ENCODE peak calls at places on chromosomes 1 and 21, in seven cellular contexts. Q is heart right ventricle; F is lower lobe of right lung; O is CD4-positive, alpha-beta memory T cell; E is naive thymus-derived CD4-positive, alpha-beta T cell; G is K562; M is tibial artery. J is an unnamed sample. For H3K4me1, the result is how much of the 10 kb centered on the place peaks cover.

GRCh38 chr1:29964718-29965533 is 728.6 kb downstream of the PTPRU start:
- DNase-seq in Q (no peak), F (no peak), O (no peak), E (no peak), G (no peak), M (no peak), J (no peak)

GRCh38 chr1:209375097-209375496 is 208.4 kb upstream of the CAMK1G start:
- DNase-seq in Q (no peak), F (no peak), O (no peak), E (no peak), G (no peak), M (no peak), J (no peak)

GRCh38 chr21:36700295-36700960 is 1.5 kb downstream of the SIM2 start:
- DNase-seq in Q (no peak), F (no peak), O (no peak), E (no peak), G (no peak), M (no peak), J (no peak)

GRCh38 chr1:93255222-93256079 is 74.9 kb downstream of the CCDC18 start:
- DNase-seq in Q (no peak), F (no peak), O (no peak), E (no peak), G (no peak), M (no peak), J (no peak)

GRCh38 chr1:239308701-239309333 is 77.6 kb upstream of the CHRM3 start:
- DNase-seq in Q (peak), F (peak), O (no peak), E (peak), G (no peak), M (no peak), J (no peak)

GRCh38 chr1:59682405-59683080 is 132.2 kb upstream of the HOOK1 start:
- DNase-seq in Q (no peak), F (no peak), O (no peak), E (no peak), G (no peak), M (no peak), J (no peak)

GRCh38 chr1:164380893-164381292 is 178.1 kb upstream of the PBX1 start:
- DNase-seq in Q (no peak), F (no peak), O (no peak), E (no peak), G (no peak), M (peak), J (no peak)

GRCh38 chr21:36589352-36589971 is 109.5 kb upstream of the SIM2 start:
- DNase-seq in Q (peak), F (peak), O (no peak), E (no peak), G (peak), M (no peak), J (no peak)

GRCh38 chr1:180248731-180249681 is 18.9 kb downstream of the LHX4 start:
- DNase-seq in Q (no peak), F (peak), O (no peak), E (no peak), G (peak), M (no peak), J (no peak)

GRCh38 chr1:110962892-110963665 is 643 bp downstream of the LRIF1 start:
- DNase-seq in Q (peak), F (peak), O (peak), E (peak), G (peak), M (peak), J (peak)

GRCh38 chr1:159889821-159890252 is 10.1 kb downstream of the CFAP45 start:
- DNase-seq in Q (peak), F (no peak), O (no peak), E (no peak), G (peak), M (peak), J (peak)

GRCh38 chr1:186304982-186305949 is 69.8 kb downstream of the TPR start:
- DNase-seq in Q (no peak), F (no peak), O (no peak), E (peak), G (peak), M (no peak), J (no peak)

GRCh38 chr1:113993766-113994165 is 14.5 kb downstream of the OLFML3 start:
- DNase-seq in Q (no peak), F (no peak), O (no peak), E (no peak), G (no peak), M (no peak), J (no peak)

GRCh38 chr21:32371913-32372314 is 20.9 kb downstream of the URB1 start:
- DNase-seq in Q (peak), F (no peak), O (no peak), E (no peak), G (no peak), M (no peak), J (no peak)

GRCh38 chr1:166695115-166695514 is 144.2 kb upstream of the POGK start:
- DNase-seq in Q (no peak), F (no peak), O (no peak), E (no peak), G (no peak), M (no peak), J (no peak)

GRCh38 chr1:31701137-31701736 is 2.6 kb downstream of the COL16A1 start:
- DNase-seq in Q (peak), F (peak), O (peak), E (no peak), G (peak), M (peak), J (peak)

GRCh38 chr1:156517746-156518145 is 17.2 kb upstream of the MEF2D start:
- DNase-seq in Q (no peak), F (no peak), O (no peak), E (no peak), G (no peak), M (no peak), J (no peak)

GRCh38 chr1:91148641-91149069 is 126.8 kb upstream of the ZNF644 start:
- DNase-seq in Q (no peak), F (no peak), O (no peak), E (no peak), G (no peak), M (peak), J (no peak)

GRCh38 chr1:86151427-86151826 is 5.1 kb downstream of the COL24A1 start:
- DNase-seq in Q (no peak), F (no peak), O (no peak), E (no peak), G (no peak), M (no peak), J (no peak)

GRCh38 chr1:40784771-40785151 is 1.2 kb downstream of the KCNQ4 start:
- DNase-seq in Q (no peak), F (no peak), O (no peak), E (no peak), G (no peak), M (no peak), J (no peak)

GRCh38 chr1:227058321-227058751 is 118.2 kb downstream of the COQ8A start:
- DNase-seq in Q (no peak), F (no peak), O (no peak), E (no peak), G (no peak), M (no peak), J (no peak)

GRCh38 chr21:32806810-32807386 is 35.3 kb upstream of the PAXBP1 start:
- DNase-seq in Q (no peak), F (no peak), O (no peak), E (no peak), G (no peak), M (no peak), J (no peak)

GRCh38 chr1:206557636-206558473 is 50.5 kb downstream of the RASSF5 start:
- DNase-seq in Q (no peak), F (peak), O (peak), E (no peak), G (no peak), M (no peak), J (no peak)

GRCh38 chr1:22197644-22198043 is 54.7 kb upstream of the WNT4 start:
- DNase-seq in Q (no peak), F (no peak), O (no peak), E (no peak), G (no peak), M (no peak), J (no peak)

GRCh38 chr1:101262601-101263348 is 26.0 kb downstream of the S1PR1 start:
- DNase-seq in Q (no peak), F (no peak), O (peak), E (peak), G (no peak), M (no peak), J (no peak)

GRCh38 chr1:101262060-101262459 is 25.2 kb downstream of the S1PR1 start:
- DNase-seq in Q (no peak), F (no peak), O (no peak), E (no peak), G (no peak), M (no peak), J (no peak)

GRCh38 chr1:101260531-101260930 is 23.7 kb downstream of the S1PR1 start:
- DNase-seq in Q (no peak), F (no peak), O (no peak), E (no peak), G (no peak), M (no peak), J (no peak)

GRCh38 chr1:101259744-101260148 is 22.9 kb downstream of the S1PR1 start:
- DNase-seq in Q (no peak), F (no peak), O (no peak), E (no peak), G (no peak), M (no peak), J (no peak)

GRCh38 chr1:101261629-101262028 is 24.8 kb downstream of the S1PR1 start:
- DNase-seq in Q (no peak), F (no peak), O (no peak), E (no peak), G (no peak), M (no peak), J (no peak)
- H3K4me1 ChIP-seq in Q (under half), F (under half), O (half or more), E (half or more), G (under half), M (under half), J (under half)

GRCh38 chr1:42741706-42742105 is 1.7 kb upstream of the CLDN19 start:
- DNase-seq in Q (no peak), F (no peak), O (no peak), E (no peak), G (no peak), M (no peak), J (no peak)
- H3K4me1 ChIP-seq in Q (under half), F (under half), O (under half), E (under half), G (under half), M (under half), J (under half)

DNA sequence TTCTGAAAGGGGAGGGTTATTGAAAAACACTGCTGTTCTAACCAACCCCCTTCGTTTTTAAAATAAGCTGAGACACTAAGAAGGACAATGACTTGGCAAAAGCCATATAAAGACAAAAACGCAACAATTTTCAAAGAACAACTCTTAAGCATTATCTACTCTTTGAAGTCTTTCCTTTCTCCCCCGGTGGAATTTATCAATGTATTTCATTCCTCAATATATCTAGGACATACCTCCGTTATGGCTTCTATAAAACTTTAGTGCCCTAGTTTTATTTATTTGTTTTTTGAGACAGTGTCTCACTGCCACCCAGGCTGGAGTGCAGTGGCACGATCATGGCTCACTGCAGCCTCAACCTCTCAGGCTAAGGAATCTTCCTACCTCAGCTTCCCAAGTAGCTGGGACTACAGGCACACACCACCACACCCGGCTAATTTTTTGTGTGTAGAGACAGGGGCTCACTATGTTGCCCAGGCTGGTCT is 3.2 kb downstream of the NRDC start:
- DNase-seq in Q (no peak), F (no peak), O (no peak), E (no peak), G (no peak), M (no peak), J (no peak)
- H3K4me1 ChIP-seq in Q (under half), F (half or more), O (half or more), E (under half), G (under half), M (under half), J (under half)

GRCh38 chr21:46061950-46062349 is 36.0 kb upstream of the COL6A2 start:
- DNase-seq in Q (no peak), F (peak), O (no peak), E (no peak), G (no peak), M (no peak), J (peak)

GRCh38 chr21:46062471-46063211 is 35.3 kb upstream of the COL6A2 start:
- DNase-seq in Q (no peak), F (no peak), O (no peak), E (no peak), G (no peak), M (no peak), J (no peak)

GRCh38 chr21:46059195-46059594 is 38.7 kb upstream of the COL6A2 start:
- DNase-seq in Q (no peak), F (peak), O (no peak), E (no peak), G (no peak), M (no peak), J (peak)

GRCh38 chr21:46061063-46061462 is 36.8 kb upstream of the COL6A2 start:
- DNase-seq in Q (no peak), F (no peak), O (no peak), E (no peak), G (no peak), M (no peak), J (no peak)

DNA sequence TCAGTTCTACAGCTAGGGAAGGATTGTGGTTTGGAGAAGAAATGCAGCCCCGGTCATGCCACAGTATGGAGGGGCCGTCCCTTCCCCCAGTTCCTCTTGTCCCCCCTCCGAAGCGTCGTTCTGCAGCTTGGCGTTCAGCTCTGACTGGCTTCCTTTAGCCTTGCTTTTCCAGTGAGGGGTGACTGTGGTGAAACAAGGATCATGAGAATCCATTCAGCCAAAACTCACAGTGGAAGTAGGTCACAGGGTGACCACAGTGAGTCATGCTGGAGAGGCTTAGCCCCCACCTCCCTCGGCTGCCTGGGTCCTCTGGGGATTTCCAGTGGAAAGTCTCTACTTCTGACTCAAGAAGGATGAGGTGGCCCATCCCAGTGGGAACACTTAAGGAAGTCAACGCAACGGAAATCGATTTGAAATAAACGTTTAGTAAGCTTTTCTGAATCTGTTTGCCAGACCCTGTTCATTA is 37.3 kb upstream of the COL6A2 start:
- DNase-seq in Q (peak), F (peak), O (no peak), E (no peak), G (no peak), M (peak), J (peak)
- H3K4me1 ChIP-seq in Q (under half), F (under half), O (under half), E (under half), G (under half), M (under half), J (under half)

DNA sequence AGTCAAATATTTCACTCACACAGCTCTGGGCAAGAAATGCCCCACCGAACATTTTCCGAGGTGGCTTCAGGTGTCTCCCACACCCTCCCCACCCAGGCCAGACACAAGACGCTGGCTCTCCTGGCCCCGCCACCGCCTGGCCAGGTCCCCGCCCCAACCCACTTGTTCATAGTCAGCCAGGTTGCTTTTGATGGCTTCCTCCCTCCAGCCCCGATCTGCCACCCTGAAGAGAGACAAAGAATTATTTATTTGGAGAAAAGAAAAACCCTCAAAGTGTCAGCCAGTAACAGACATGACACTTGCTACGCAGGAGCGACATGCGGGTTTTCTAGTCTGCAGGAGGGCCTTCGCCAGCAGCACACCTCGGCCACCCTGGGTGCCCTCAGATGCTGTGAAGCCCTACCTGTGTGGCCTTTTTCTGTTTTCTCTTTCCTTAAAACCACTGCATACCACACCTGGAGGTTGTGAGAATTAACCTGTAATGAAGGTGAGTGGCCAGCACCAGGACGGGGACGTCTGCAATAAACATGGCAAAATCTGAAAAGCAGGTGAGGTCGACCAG is 27.2 kb downstream of the SSBP3 start:
- DNase-seq in Q (no peak), F (no peak), O (no peak), E (no peak), G (no peak), M (no peak), J (no peak)
- H3K4me1 ChIP-seq in Q (half or more), F (half or more), O (under half), E (under half), G (half or more), M (half or more), J (under half)

GRCh38 chr1:39157304-39157703 is 47.2 kb upstream of the MACF1 start:
- DNase-seq in Q (no peak), F (no peak), O (no peak), E (no peak), G (no peak), M (no peak), J (no peak)
- H3K4me1 ChIP-seq in Q (under half), F (half or more), O (under half), E (under half), G (under half), M (half or more), J (half or more)

GRCh38 chr1:221994939-221995338 is 253.1 kb upstream of the DUSP10 start:
- DNase-seq in Q (no peak), F (no peak), O (no peak), E (no peak), G (no peak), M (no peak), J (no peak)

GRCh38 chr1:221994274-221994698 is 252.4 kb upstream of the DUSP10 start:
- DNase-seq in Q (no peak), F (no peak), O (no peak), E (no peak), G (no peak), M (no peak), J (no peak)

GRCh38 chr1:221991221-221991620 is 249.3 kb upstream of the DUSP10 start:
- DNase-seq in Q (no peak), F (no peak), O (no peak), E (no peak), G (no peak), M (no peak), J (no peak)

GRCh38 chr1:221993444-221993948 is 251.6 kb upstream of the DUSP10 start:
- DNase-seq in Q (no peak), F (no peak), O (no peak), E (no peak), G (no peak), M (no peak), J (no peak)

GRCh38 chr1:221992427-221992826 is 250.5 kb upstream of the DUSP10 start:
- DNase-seq in Q (no peak), F (no peak), O (no peak), E (no peak), G (no peak), M (no peak), J (no peak)
- H3K4me1 ChIP-seq in Q (under half), F (under half), O (under half), E (under half), G (under half), M (under half), J (under half)

DNA sequence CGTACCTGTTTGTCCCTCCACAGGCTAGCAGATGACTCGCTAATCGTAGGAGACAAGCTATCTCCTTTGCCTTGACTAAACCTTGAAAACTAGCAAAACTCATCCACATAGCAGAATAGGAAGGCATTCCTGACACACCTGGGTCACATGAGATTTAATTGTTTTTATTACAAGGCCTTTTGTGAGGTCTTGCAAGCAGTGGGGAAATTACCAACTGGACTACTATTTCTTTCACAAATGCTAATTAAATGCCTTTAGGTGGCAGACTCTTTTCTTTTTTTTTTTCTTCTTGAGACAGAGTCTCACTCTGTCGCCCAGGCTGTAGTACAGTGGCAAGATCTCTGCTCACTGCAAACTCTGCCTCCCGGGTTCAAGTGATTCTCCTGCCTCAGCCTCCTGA is 39.1 kb upstream of the ZNF326 start:
- DNase-seq in Q (no peak), F (no peak), O (no peak), E (no peak), G (no peak), M (no peak), J (no peak)
- H3K4me1 ChIP-seq in Q (under half), F (under half), O (under half), E (under half), G (under half), M (under half), J (under half)

J was measured in ascending aorta.